ENCODE peak calls at places on chromosomes 13 and 19, in six cellular contexts. P, W, K, M, J and G are unnamed samples.

GRCh38 chr19:15829277-15829770 is 13.9 kb upstream of the OR10H1 start:
- DNase-seq in P (no peak), W (peak; percentile 22), K (no peak), M (no peak), J (no peak), G (no peak)

GRCh38 chr13:46797468-46798237 is 692 bp upstream of the ESD start:
- DNase-seq in P (no peak), W (no peak), K (no peak), M (no peak), J (no peak), G (no peak)

GRCh38 chr19:3324405-3324856 is 42.0 kb upstream of the NFIC start:
- DNase-seq in P (peak; percentile 79), W (no peak), K (peak; percentile 61), M (no peak), J (no peak), G (no peak)

GRCh38 chr13:44373601-44374347 is at the start of gene SERP2:
- DNase-seq in P (no peak), W (no peak), K (peak; percentile 9), M (peak; percentile 81), J (no peak), G (no peak)

GRCh38 chr13:51158923-51159322 is 47.8 kb upstream of the C13orf42 start:
- DNase-seq in P (no peak), W (no peak), K (no peak), M (peak; percentile 13), J (no peak), G (no peak)

GRCh38 chr13:23811366-23812027 is 77.7 kb downstream of the MIPEP start:
- DNase-seq in P (no peak), W (peak; percentile 35), K (no peak), M (no peak), J (no peak), G (no peak)

GRCh38 chr19:2089727-2090053 is 6.4 kb downstream of the MOB3A start:
- DNase-seq in P (no peak), W (peak; percentile 16), K (no peak), M (no peak), J (no peak), G (no peak)

GRCh38 chr19:37691881-37692504 is 27.6 kb downstream of the ZNF607 start:
- DNase-seq in P (peak; percentile 88), W (peak; percentile 48), K (peak; percentile 82), M (peak; percentile 84), J (peak; percentile 71), G (no peak)

GRCh38 chr13:49262634-49263033 is 14.9 kb downstream of the CDADC1 start:
- DNase-seq in P (no peak), W (no peak), K (no peak), M (no peak), J (no peak), G (no peak)

GRCh38 chr19:5674734-5675133 is 5.6 kb downstream of the MICOS13 start:
- DNase-seq in P (no peak), W (no peak), K (no peak), M (no peak), J (no peak), G (no peak)

GRCh38 chr13:21738636-21739035 is 67.8 kb downstream of the FGF9 start:
- DNase-seq in P (no peak), W (no peak), K (no peak), M (no peak), J (no peak), G (no peak)

GRCh38 chr13:99484405-99484981 is 16.8 kb upstream of the TM9SF2 start:
- DNase-seq in P (no peak), W (peak; percentile 91), K (no peak), M (no peak), J (no peak), G (no peak)

GRCh38 chr19:46351241-46352041 is 4.6 kb downstream of the PPP5C start:
- DNase-seq in P (peak; percentile 85), W (peak; percentile 68), K (peak; percentile 33), M (no peak), J (peak; percentile 51), G (peak; percentile 94)

GRCh38 chr13:99977912-99978780 is 3.4 kb upstream of the ZIC2 start:
- DNase-seq in P (no peak), W (no peak), K (no peak), M (no peak), J (no peak), G (no peak)

GRCh38 chr19:37725181-37725580 is 5.6 kb upstream of the ZNF607 start:
- DNase-seq in P (no peak), W (no peak), K (no peak), M (no peak), J (no peak), G (no peak)

GRCh38 chr13:32650705-32651311 is 64.6 kb downstream of the PDS5B start:
- DNase-seq in P (no peak), W (peak; percentile 73), K (peak; percentile 47), M (peak; percentile 32), J (peak; percentile 50), G (no peak)

GRCh38 chr13:95349267-95349666 is 48.0 kb upstream of the ABCC4 start:
- DNase-seq in P (no peak), W (no peak), K (no peak), M (no peak), J (no peak), G (no peak)

GRCh38 chr19:4957981-4958380 is 10.9 kb upstream of the KDM4B start:
- DNase-seq in P (no peak), W (no peak), K (no peak), M (no peak), J (no peak), G (no peak)

GRCh38 chr19:18541992-18542935 is 1.1 kb downstream of the FKBP8 start:
- DNase-seq in P (no peak), W (no peak), K (peak; percentile 16), M (no peak), J (no peak), G (no peak)

GRCh38 chr13:50511877-50512332 is 331.6 kb downstream of the DLEU7 start:
- DNase-seq in P (no peak), W (no peak), K (no peak), M (no peak), J (no peak), G (no peak)

GRCh38 chr19:4913996-4914735 is 4.9 kb downstream of the UHRF1 start:
- DNase-seq in P (no peak), W (no peak), K (peak; percentile 15), M (no peak), J (no peak), G (no peak)

GRCh38 chr13:55664178-55664577 is 1476.5 kb upstream of the PRR20A start:
- DNase-seq in P (no peak), W (no peak), K (no peak), M (no peak), J (no peak), G (no peak)

GRCh38 chr13:49731766-49732165 is 40.5 kb upstream of the EBPL start:
- DNase-seq in P (no peak), W (peak; percentile 71), K (no peak), M (no peak), J (no peak), G (no peak)

GRCh38 chr13:107574517-107575215 is 640.7 kb downstream of the LIG4 start:
- DNase-seq in P (no peak), W (no peak), K (no peak), M (no peak), J (no peak), G (no peak)

GRCh38 chr19:42270346-42271044 is 1.4 kb downstream of the CIC start:
- DNase-seq in P (peak; percentile 81), W (peak; percentile 92), K (peak; percentile 64), M (peak; percentile 78), J (no peak), G (no peak)

GRCh38 chr19:932647-933552 is 7.1 kb downstream of the ARID3A start:
- DNase-seq in P (peak; percentile 75), W (no peak), K (peak; percentile 65), M (no peak), J (no peak), G (peak; percentile 47)

GRCh38 chr19:53849237-53849676 is 18.4 kb upstream of the MYADM start:
- DNase-seq in P (no peak), W (no peak), K (no peak), M (no peak), J (peak; percentile 60), G (no peak)

GRCh38 chr19:49533551-49534488 is 6.0 kb downstream of the RCN3 start:
- DNase-seq in P (peak; percentile 87), W (peak; percentile 41), K (peak; percentile 91), M (peak; percentile 23), J (no peak), G (no peak)

GRCh38 chr19:40872209-40872608 is 9.8 kb downstream of the CYP2A7 start:
- DNase-seq in P (no peak), W (no peak), K (no peak), M (no peak), J (no peak), G (no peak)

GRCh38 chr13:20161275-20161950 is 561 bp upstream of the GJA3 start:
- DNase-seq in P (no peak), W (no peak), K (peak; percentile 74), M (no peak), J (no peak), G (no peak)

GRCh38 chr19:861756-862528 is 2.5 kb downstream of the CFD start:
- DNase-seq in P (peak; percentile 78), W (peak; percentile 48), K (peak; percentile 65), M (no peak), J (no peak), G (no peak)

GRCh38 chr19:53877361-53877766 is 4.6 kb upstream of the PRKCG start:
- DNase-seq in P (no peak), W (no peak), K (peak; percentile 72), M (no peak), J (no peak), G (no peak)